ENCODE peak calls at places on chromosomes 12 and 14, in four cellular contexts. M, P, F and A are unnamed samples.

GRCh38 chr12:67099858-67100257 is 169.3 kb upstream of the CAND1 start:
- DNase-seq in M (no peak), P (no peak), F (no peak), A (no peak)

GRCh38 chr12:11630046-11630706 is 19.3 kb upstream of the ETV6 start:
- DNase-seq in M (no peak), P (no peak), F (no peak), A (no peak)

GRCh38 chr12:5272061-5272820 is 159.7 kb upstream of the NTF3 start:
- DNase-seq in M (no peak), P (no peak), F (no peak), A (no peak)

GRCh38 chr12:27733791-27734190 is 23.2 kb downstream of the MRPS35 start:
- DNase-seq in M (no peak), P (no peak), F (no peak), A (no peak)

GRCh38 chr14:87497301-87497700 is 495.7 kb downstream of the GALC start:
- DNase-seq in M (no peak), P (no peak), F (no peak), A (no peak)

GRCh38 chr12:110073049-110073831 is 24.9 kb upstream of the C12orf76 start:
- DNase-seq in M (peak), P (no peak), F (peak), A (peak)

GRCh38 chr12:14768823-14769405 is 34.4 kb downstream of the WBP11 start:
- DNase-seq in M (no peak), P (no peak), F (no peak), A (peak)

GRCh38 chr14:99564256-99564902 is 39.6 kb downstream of the CCDC85C start:
- DNase-seq in M (no peak), P (no peak), F (peak), A (no peak)